ENCODE peak calls at places on chromosomes 16 and 17, in nine cellular contexts. H is T-helper 1 cell, I is heart left ventricle, Q is fibroblast of lung, V is COR-L47, E is body of pancreas, Y is fibroblast of the conjunctiva, G is aorta, N is T1000. K is an unnamed sample.

GRCh38 chr17:63378411-63379076 is 67.6 kb downstream of the CYB561 start:
- DNase-seq in N (no peak), Q (peak; percentile 54), H (no peak), I (no peak), V (no peak), G (no peak), Y (no peak), E (no peak), K (no peak)

GRCh38 chr16:15976929-15977637 is 27.7 kb downstream of the ABCC1 start:
- DNase-seq in Q (peak; percentile 34), N (no peak), E (no peak), G (peak; percentile 81), I (no peak), H (no peak), Y (no peak), V (no peak), K (peak; percentile 72)

GRCh38 chr16:5905935-5906334 is 808.3 kb upstream of the EEF2KMT start:
- DNase-seq in Q (peak; percentile 90), E (no peak), V (no peak), H (no peak), Y (no peak), N (no peak), I (no peak), G (no peak), K (no peak)

GRCh38 chr17:38740806-38741205 is 7.3 kb downstream of the PCGF2 start:
- DNase-seq in Y (no peak), G (no peak), Q (no peak), V (no peak), H (no peak), I (no peak), E (no peak), N (no peak), K (no peak)

GRCh38 chr17:44439168-44439567 is 49.7 kb upstream of the ITGA2B start:
- DNase-seq in N (no peak), I (no peak), E (no peak), V (no peak), Q (no peak), G (no peak), Y (no peak), H (no peak), K (no peak)

GRCh38 chr16:684067-684794 is at the start of gene JMJD8:
- DNase-seq in Y (peak; percentile 90), H (peak; percentile 96), E (peak; percentile 97), I (peak; percentile 98), N (peak; percentile 96), G (peak; percentile 100), V (peak; percentile 98), Q (peak; percentile 94), K (peak; percentile 96)

GRCh38 chr16:11609474-11610120 is 22.9 kb upstream of the LITAF start:
- DNase-seq in N (no peak), I (no peak), Q (peak; percentile 57), H (no peak), E (no peak), Y (no peak), V (no peak), G (no peak), K (no peak)

GRCh38 chr17:13323990-13324389 is 277.7 kb downstream of the HS3ST3A1 start:
- DNase-seq in V (no peak), E (no peak), Y (no peak), Q (peak; percentile 66), G (no peak), H (no peak), N (no peak), I (no peak), K (no peak)

GRCh38 chr17:44044092-44044491 is 22.4 kb downstream of the LSM12 start:
- DNase-seq in G (no peak), Y (peak; percentile 39), N (no peak), Q (peak; percentile 46), V (no peak), H (no peak), E (no peak), I (no peak), K (peak; percentile 45)

GRCh38 chr17:17119533-17119932 is 77.3 kb downstream of the MPRIP start:
- DNase-seq in Q (peak; percentile 52), N (no peak), V (no peak), I (no peak), H (peak; percentile 39), Y (peak; percentile 41), E (peak; percentile 51), G (no peak), K (peak; percentile 41)

GRCh38 chr16:585351-585750 is 4.5 kb upstream of the RAB40C start:
- DNase-seq in Y (no peak), G (no peak), I (no peak), E (peak; percentile 71), Q (no peak), N (no peak), V (peak; percentile 32), H (no peak), K (no peak)

GRCh38 chr17:35684046-35684802 is 47.2 kb upstream of the RASL10B start:
- DNase-seq in I (no peak), E (no peak), V (no peak), Y (peak; percentile 5), H (no peak), G (no peak), Q (peak; percentile 90), N (no peak), K (peak; percentile 34)

GRCh38 chr17:1462164-1463112 is 6.4 kb upstream of the CRK start:
- DNase-seq in Y (no peak), E (peak; percentile 47), V (no peak), N (no peak), H (no peak), G (no peak), Q (peak; percentile 60), I (no peak), K (no peak)

GRCh38 chr16:84741351-84741791 is 41.6 kb downstream of the USP10 start:
- DNase-seq in I (no peak), H (no peak), N (no peak), Y (no peak), Q (peak; percentile 41), E (peak; percentile 43), G (no peak), V (no peak), K (peak; percentile 53)

GRCh38 chr17:307741-308507 is 44.7 kb downstream of the RPH3AL start:
- DNase-seq in H (no peak), I (peak; percentile 66), G (peak; percentile 64), E (peak; percentile 64), Q (no peak), Y (no peak), V (no peak), N (no peak), K (peak; percentile 30)

GRCh38 chr16:22673463-22673862 is 140.5 kb upstream of the HS3ST2 start:
- DNase-seq in V (no peak), Q (no peak), G (no peak), E (no peak), H (no peak), I (no peak), N (no peak), Y (no peak), K (no peak)

GRCh38 chr16:56355221-56355620 is 70.1 kb downstream of the AMFR start:
- DNase-seq in Y (no peak), V (no peak), I (no peak), N (no peak), G (peak; percentile 62), H (peak; percentile 5), Q (no peak), E (no peak), K (no peak)

GRCh38 chr16:48497932-48498760 is 111.8 kb downstream of the N4BP1 start:
- DNase-seq in E (no peak), Q (no peak), I (no peak), Y (no peak), H (no peak), N (no peak), V (no peak), G (peak; percentile 77), K (no peak)

K was measured in AG08395.